ENCODE peak calls at places on chromosome 6, in five cellular contexts. A is dorsolateral prefrontal cortex, H is astrocyte, D is AG04450, L is foreskin keratinocyte. G is an unnamed sample.

GRCh38 chr6:146850238-146850896 is 251.6 kb downstream of the ADGB start:
- DNase-seq in A (no peak), H (peak; percentile 97), D (peak; percentile 50), L (peak; percentile 72), G (peak; percentile 62)

GRCh38 chr6:90086517-90086916 is 192.2 kb downstream of the GJA10 start:
- DNase-seq in A (no peak), H (peak; percentile 72), D (no peak), L (peak; percentile 90), G (no peak)

GRCh38 chr6:71419217-71419953 is 130.8 kb downstream of the OGFRL1 start:
- DNase-seq in A (no peak), H (no peak), D (no peak), L (no peak), G (no peak)

GRCh38 chr6:100466410-100467143 is 1.9 kb upstream of the SIM1 start:
- DNase-seq in A (no peak), H (no peak), D (no peak), L (no peak), G (no peak)

GRCh38 chr6:39425346-39426056 is 103.0 kb upstream of the KCNK16 start:
- DNase-seq in A (no peak), H (no peak), D (no peak), L (no peak), G (no peak)

GRCh38 chr6:4371207-4371921 is 236.0 kb upstream of the ECI2 start:
- DNase-seq in A (no peak), H (peak; percentile 87), D (no peak), L (no peak), G (no peak)

GRCh38 chr6:132512342-132512637 is 626 bp downstream of the STX7 start:
- DNase-seq in A (no peak), H (no peak), D (no peak), L (no peak), G (no peak)

GRCh38 chr6:129120856-129121255 is 237.9 kb downstream of the LAMA2 start:
- DNase-seq in A (no peak), H (no peak), D (no peak), L (no peak), G (peak; percentile 35)

GRCh38 chr6:34298941-34299340 is 50.1 kb upstream of the SMIM29 start:
- DNase-seq in A (no peak), H (no peak), D (no peak), L (no peak), G (no peak)

GRCh38 chr6:31083742-31084354 is 28.5 kb downstream of the C6orf15 start:
- DNase-seq in A (no peak), H (peak; percentile 67), D (peak; percentile 61), L (no peak), G (no peak)

GRCh38 chr6:43807228-43808061 is 37.4 kb downstream of the VEGFA start:
- DNase-seq in A (no peak), H (no peak), D (no peak), L (peak; percentile 33), G (no peak)

GRCh38 chr6:30615219-30615957 is 1.7 kb downstream of the PPP1R10 start:
- DNase-seq in A (no peak), H (peak; percentile 84), D (peak; percentile 88), L (peak; percentile 33), G (no peak)

GRCh38 chr6:112503210-112503609 is 156.1 kb downstream of the RFPL4B start:
- DNase-seq in A (no peak), H (peak; percentile 36), D (no peak), L (no peak), G (no peak)

GRCh38 chr6:37483917-37484785 is 15.5 kb downstream of the CCDC167 start:
- DNase-seq in A (peak; percentile 79), H (no peak), D (no peak), L (no peak), G (no peak)

GRCh38 chr6:127148511-127148910 is 30.0 kb downstream of the RSPO3 start:
- DNase-seq in A (no peak), H (peak; percentile 19), D (no peak), L (no peak), G (no peak)

GRCh38 chr6:100255701-100256100 is 209.0 kb downstream of the SIM1 start:
- DNase-seq in A (no peak), H (no peak), D (no peak), L (no peak), G (no peak)

GRCh38 chr6:156832166-156832743 is 55.1 kb downstream of the ARID1B start:
- DNase-seq in A (no peak), H (peak; percentile 72), D (no peak), L (no peak), G (no peak)

GRCh38 chr6:43495409-43495941 is 14.7 kb downstream of the LRRC73 start:
- DNase-seq in A (no peak), H (no peak), D (no peak), L (peak; percentile 34), G (no peak)

GRCh38 chr6:154921482-154921881 is 73.6 kb upstream of the TIAM2 start:
- DNase-seq in A (no peak), H (no peak), D (no peak), L (no peak), G (no peak)

GRCh38 chr6:29602564-29603361 is 17.8 kb downstream of the OR2H2 start:
- DNase-seq in A (no peak), H (peak; percentile 6), D (peak; percentile 3), L (no peak), G (no peak)

GRCh38 chr6:146598785-146599405 is at the start of gene ADGB:
- DNase-seq in A (peak; percentile 56), H (peak; percentile 31), D (peak; percentile 3), L (no peak), G (no peak)

GRCh38 chr6:139778688-139779087 is 404.2 kb upstream of the CITED2 start:
- DNase-seq in A (no peak), H (peak; percentile 54), D (no peak), L (no peak), G (no peak)

GRCh38 chr6:138194221-138194620 is 24.1 kb downstream of the PBOV1 start:
- DNase-seq in A (no peak), H (no peak), D (no peak), L (no peak), G (no peak)

GRCh38 chr6:113433506-113433991 is 423.6 kb upstream of the MARCKS start:
- DNase-seq in A (no peak), H (peak; percentile 48), D (peak; percentile 61), L (peak; percentile 49), G (no peak)

GRCh38 chr6:137868721-137869631 is 1.9 kb downstream of the TNFAIP3 start:
- DNase-seq in A (no peak), H (no peak), D (no peak), L (no peak), G (no peak)

GRCh38 chr6:136709429-136709828 is 82.8 kb downstream of the MAP3K5 start:
- DNase-seq in A (no peak), H (no peak), D (no peak), L (no peak), G (no peak)

GRCh38 chr6:167691566-167692312 is 135.0 kb upstream of the AFDN start:
- DNase-seq in A (no peak), H (no peak), D (no peak), L (no peak), G (no peak)
- H3K27me3 ChIP-seq in A (no peaks in the 10 kb centered on the region), H (peaks cover 4% of the 10 kb centered on the region), D (no peaks in the 10 kb centered on the region), L (no peaks in the 10 kb centered on the region), G (peaks cover 3% of the 10 kb centered on the region)

DNA sequence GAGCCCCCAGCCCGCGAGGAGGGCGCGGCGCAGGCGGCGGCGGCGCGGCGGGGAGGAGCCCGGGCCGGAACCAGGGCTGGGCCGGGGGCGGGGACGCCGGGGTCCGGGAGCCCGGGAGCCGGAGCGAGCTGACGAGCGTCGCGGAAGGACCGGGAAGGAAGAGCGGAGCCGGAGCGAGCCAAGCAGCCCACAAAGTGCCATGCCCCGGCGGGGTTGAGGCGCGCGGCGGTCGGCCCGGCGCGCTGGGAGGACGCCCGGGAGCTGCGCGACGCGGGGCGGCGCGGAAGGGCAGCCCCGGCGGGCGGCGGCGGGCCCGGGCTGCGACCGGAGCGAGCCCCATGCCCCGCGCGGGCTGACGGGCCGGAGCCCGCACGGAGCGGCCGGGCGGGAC is 289 bp downstream of the FOXP4 start:
- DNase-seq in A (no peak), H (peak; percentile 22), D (no peak), L (no peak), G (no peak)
- H3K27me3 ChIP-seq in A (peaks cover 7% of the 10 kb centered on the region), H (peaks cover 2% of the 10 kb centered on the region), D (peaks cover 4% of the 10 kb centered on the region), L (no peaks in the 10 kb centered on the region), G (no peaks in the 10 kb centered on the region)

DNA sequence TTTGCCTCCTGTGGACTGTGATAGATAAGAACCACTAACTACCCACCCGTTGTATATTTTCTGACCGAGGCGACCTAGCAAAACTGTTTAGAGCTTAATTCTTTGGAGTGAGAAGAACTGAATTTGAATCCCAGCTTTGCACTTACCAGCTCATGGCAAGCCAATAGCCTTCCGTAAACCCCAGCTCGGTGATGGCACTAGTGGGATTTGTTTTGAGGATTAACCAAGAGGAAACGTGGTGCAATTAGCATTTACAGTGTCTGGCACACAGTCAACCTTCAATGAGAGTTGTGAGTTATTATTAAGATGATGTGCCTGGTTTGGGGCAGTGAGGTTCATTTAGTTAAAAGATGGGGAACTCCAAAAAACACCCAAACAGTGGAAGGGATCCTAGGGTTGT is 12.3 kb upstream of the DSP start:
- DNase-seq in A (no peak), H (no peak), D (no peak), L (no peak), G (no peak)
- H3K27me3 ChIP-seq in A (peaks cover 22% of the 10 kb centered on the region), H (no peaks in the 10 kb centered on the region), D (no peaks in the 10 kb centered on the region), L (no peaks in the 10 kb centered on the region), G (no peaks in the 10 kb centered on the region)

DNA sequence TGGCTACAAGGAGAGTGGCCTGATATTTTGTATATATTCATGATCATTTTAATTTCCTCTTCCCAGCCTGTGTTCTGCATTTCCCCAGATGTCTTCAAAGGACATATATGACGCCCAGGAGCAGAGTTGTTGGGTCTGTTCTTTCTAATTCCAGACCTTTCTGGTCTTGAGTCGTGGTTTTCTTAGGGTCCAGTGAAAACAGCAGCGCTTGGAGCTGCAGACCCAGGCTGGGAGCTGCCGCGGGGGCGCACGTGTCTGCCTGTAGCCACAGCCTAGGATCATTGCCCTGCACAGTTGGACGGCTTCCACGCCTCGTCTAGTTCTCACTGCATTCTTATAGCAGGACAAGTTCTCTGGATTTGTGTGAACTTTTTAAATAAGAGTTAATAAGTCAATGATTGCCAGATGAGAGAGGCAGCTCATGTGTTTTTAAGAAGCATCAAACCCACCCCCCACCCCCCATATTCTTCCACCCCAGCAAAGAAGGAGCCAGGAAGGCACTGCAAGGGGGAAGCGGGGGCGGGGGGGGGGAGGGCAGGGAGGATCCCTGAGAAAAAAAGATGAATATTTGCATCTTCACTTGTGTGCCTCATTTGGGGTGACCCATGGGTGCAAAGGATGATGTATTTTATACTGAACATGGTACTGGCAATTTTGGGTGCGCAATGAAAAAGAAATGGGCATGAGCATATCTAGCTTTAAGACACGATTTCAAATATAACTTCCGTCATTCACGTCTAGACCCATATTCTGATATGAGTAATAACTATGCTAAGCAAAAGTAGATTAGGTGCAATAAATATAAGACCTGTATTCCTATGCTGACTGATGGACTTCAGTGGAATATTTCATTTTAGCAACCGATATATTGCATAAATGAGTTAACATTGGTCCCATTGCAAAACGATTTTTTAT is 160.0 kb downstream of the TBXT start:
- DNase-seq in A (peak; percentile 63), H (peak; percentile 80), D (no peak), L (no peak), G (peak; percentile 79)
- H3K27me3 ChIP-seq in A (peaks cover 3% of the 10 kb centered on the region), H (no peaks in the 10 kb centered on the region), D (no peaks in the 10 kb centered on the region), L (peaks cover 40% of the 10 kb centered on the region), G (peaks cover 8% of the 10 kb centered on the region)

DNA sequence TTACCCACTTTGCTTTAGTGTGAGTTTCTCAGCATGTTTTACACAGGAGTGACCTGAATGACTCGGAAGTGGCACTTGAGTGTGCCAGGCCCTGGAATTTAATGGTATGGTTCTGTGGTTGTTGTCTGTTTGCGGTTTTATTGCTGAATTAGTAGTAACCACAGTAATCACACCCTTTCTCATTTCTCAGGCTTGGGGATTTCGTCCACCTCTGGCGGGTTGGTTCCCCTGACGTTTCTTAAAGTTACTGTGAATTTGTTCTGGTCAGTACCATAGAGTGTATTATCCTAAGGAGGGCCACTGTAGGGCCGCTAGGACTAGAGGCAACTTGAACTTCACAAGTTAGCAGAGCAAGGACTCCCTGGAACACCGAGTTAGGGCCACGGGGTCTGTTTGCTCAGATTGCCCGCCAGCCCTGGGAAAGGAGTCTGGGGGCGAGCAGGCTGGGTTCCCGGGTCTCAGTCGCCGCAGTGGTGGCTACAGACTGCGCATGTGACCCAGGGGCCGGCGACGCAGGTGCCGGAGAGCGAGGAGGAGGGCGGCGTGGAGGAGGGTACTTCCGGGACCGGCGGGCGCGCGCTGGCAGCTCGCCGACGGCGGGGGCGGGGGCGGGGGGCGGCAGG is 546 bp upstream of the KLHL32 start:
- DNase-seq in A (no peak), H (no peak), D (no peak), L (no peak), G (no peak)
- H3K27me3 ChIP-seq in A (no peaks in the 10 kb centered on the region), H (peaks cover 32% of the 10 kb centered on the region), D (peaks cover 39% of the 10 kb centered on the region), L (peaks cover 91% of the 10 kb centered on the region), G (peaks cover 2% of the 10 kb centered on the region)

G was measured in kidney epithelial cell.